ENCODE peak calls at places on chromosomes 5 and 9, in nine cellular contexts. P, O, U, I, G, N, L, A and E are unnamed samples.

GRCh38 chr9:128384801-128385492 is 13.8 kb downstream of the URM1 start:
- DNase-seq in P (peak), O (peak), U (no peak), I (no peak), G (no peak), N (no peak), L (no peak), A (no peak), E (no peak)

GRCh38 chr5:80755634-80756033 is 100.9 kb upstream of the DHFR start:
- DNase-seq in P (no peak), O (no peak), U (no peak), I (no peak), G (no peak), N (no peak), L (no peak), A (no peak), E (peak)

GRCh38 chr9:112856843-112857242 is 33.8 kb downstream of the SLC46A2 start:
- DNase-seq in P (no peak), O (no peak), U (no peak), I (no peak), G (no peak), N (no peak), L (no peak), A (no peak), E (no peak)

GRCh38 chr9:93346240-93347112 is 105.0 kb upstream of the FAM120A start:
- DNase-seq in P (no peak), O (peak), U (peak), I (no peak), G (no peak), N (peak), L (no peak), A (peak), E (no peak)

GRCh38 chr5:126651013-126651577 is 50.3 kb downstream of the PHAX start:
- DNase-seq in P (no peak), O (no peak), U (no peak), I (no peak), G (no peak), N (no peak), L (no peak), A (no peak), E (no peak)

GRCh38 chr9:135047521-135047920 is 39.9 kb upstream of the OLFM1 start:
- DNase-seq in P (no peak), O (no peak), U (no peak), I (no peak), G (no peak), N (no peak), L (no peak), A (no peak), E (no peak)

GRCh38 chr5:52757991-52758390 is 29.7 kb upstream of the ITGA1 start:
- DNase-seq in P (no peak), O (no peak), U (no peak), I (no peak), G (no peak), N (no peak), L (no peak), A (no peak), E (no peak)

GRCh38 chr5:40834391-40834848 is 602 bp downstream of the RPL37 start:
- DNase-seq in P (no peak), O (peak), U (peak), I (peak), G (peak), N (peak), L (no peak), A (no peak), E (no peak)

GRCh38 chr5:135486131-135486530 is 34.0 kb upstream of the TIFAB start:
- DNase-seq in P (no peak), O (no peak), U (no peak), I (no peak), G (no peak), N (no peak), L (no peak), A (no peak), E (no peak)

GRCh38 chr5:137310051-137310730 is 188.9 kb downstream of the SPOCK1 start:
- DNase-seq in P (no peak), O (peak), U (peak), I (peak), G (no peak), N (peak), L (no peak), A (no peak), E (no peak)

GRCh38 chr5:157271740-157272271 is 5.9 kb downstream of the CYFIP2 start:
- DNase-seq in P (no peak), O (no peak), U (no peak), I (no peak), G (peak), N (no peak), L (no peak), A (peak), E (peak)

GRCh38 chr9:123685489-123686083 is 244.3 kb downstream of the DENND1A start:
- DNase-seq in P (no peak), O (no peak), U (no peak), I (no peak), G (no peak), N (no peak), L (no peak), A (no peak), E (no peak)

GRCh38 chr9:125749287-125749935 is 2.2 kb downstream of the PBX3 start:
- DNase-seq in P (no peak), O (no peak), U (no peak), I (peak), G (no peak), N (no peak), L (no peak), A (no peak), E (no peak)

GRCh38 chr9:71036501-71036900 is 84.9 kb downstream of the TRPM3 start:
- DNase-seq in P (no peak), O (no peak), U (peak), I (peak), G (no peak), N (peak), L (no peak), A (no peak), E (no peak)

GRCh38 chr9:137638680-137639079 is 19.9 kb downstream of the EHMT1 start:
- DNase-seq in P (no peak), O (no peak), U (no peak), I (no peak), G (no peak), N (no peak), L (no peak), A (no peak), E (no peak)

GRCh38 chr5:57735754-57736153 is 253.1 kb upstream of the ACTBL2 start:
- DNase-seq in P (no peak), O (no peak), U (peak), I (peak), G (no peak), N (peak), L (no peak), A (no peak), E (no peak)

DNA sequence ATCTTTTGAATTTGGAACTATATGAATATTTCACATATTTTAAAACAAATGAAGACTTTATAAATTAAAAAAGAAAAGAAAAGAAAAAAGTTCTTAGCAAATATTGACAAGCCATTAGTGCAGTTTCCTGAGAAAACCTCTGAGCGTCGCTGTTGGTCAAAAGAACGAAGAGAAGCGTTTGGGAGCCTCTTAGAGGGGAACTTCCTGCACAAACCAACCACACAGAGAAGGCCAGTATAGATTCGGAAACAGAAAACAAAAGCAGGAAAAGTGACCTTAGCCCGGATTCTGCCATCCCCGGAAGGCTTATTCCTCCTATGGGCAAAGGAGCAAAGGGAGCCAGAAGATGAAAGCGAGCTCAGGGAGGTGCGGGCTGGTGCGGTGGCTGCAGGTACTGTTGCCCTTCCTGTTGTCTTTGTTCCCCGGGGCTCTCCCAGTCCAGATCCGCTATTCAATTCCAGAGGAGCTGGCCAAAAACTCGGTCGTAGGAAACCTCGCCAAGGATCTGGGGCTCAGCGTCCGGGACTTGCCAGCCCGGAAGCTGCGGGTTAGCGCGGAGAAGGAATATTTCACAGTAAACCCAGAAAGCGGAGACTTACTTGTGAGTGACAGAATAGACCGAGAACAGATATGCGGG is at the start of gene PCDHGB2:
- DNase-seq in P (no peak), O (peak), U (peak), I (peak), G (no peak), N (peak), L (no peak), A (no peak), E (no peak)
- H3K4me3 ChIP-seq in P (no peak), O (no peak), U (no peak), I (peak), G (peak), N (peak), L (peak), A (no peak), E (peak)

GRCh38 chr9:104586496-104587180 is 12.6 kb downstream of the OR13C5 start:
- DNase-seq in P (no peak), O (no peak), U (peak), I (peak), G (no peak), N (peak), L (no peak), A (no peak), E (no peak)
- H3K4me3 ChIP-seq in P (no peak), O (no peak), U (no peak), I (no peak), G (no peak), N (no peak), L (no peak), A (no peak), E (no peak)

GRCh38 chr5:82570-82969 is 9.4 kb upstream of the PLEKHG4B start:
- DNase-seq in P (no peak), O (peak), U (no peak), I (no peak), G (no peak), N (peak), L (no peak), A (no peak), E (no peak)
- H3K4me3 ChIP-seq in P (no peak), O (no peak), U (no peak), I (no peak), G (no peak), N (no peak), L (no peak), A (no peak), E (no peak)

GRCh38 chr5:36655171-36655570 is 48.8 kb downstream of the SLC1A3 start:
- DNase-seq in P (no peak), O (no peak), U (no peak), I (no peak), G (no peak), N (peak), L (no peak), A (no peak), E (no peak)
- H3K4me3 ChIP-seq in P (no peak), O (no peak), U (no peak), I (no peak), G (no peak), N (no peak), L (no peak), A (no peak), E (no peak)

GRCh38 chr5:17696625-17697024 is 62.4 kb downstream of the TAF11L14 start:
- DNase-seq in P (no peak), O (no peak), U (no peak), I (no peak), G (no peak), N (no peak), L (no peak), A (no peak), E (no peak)
- H3K4me3 ChIP-seq in P (no peak), O (no peak), U (no peak), I (no peak), G (no peak), N (no peak), L (no peak), A (no peak), E (no peak)

DNA sequence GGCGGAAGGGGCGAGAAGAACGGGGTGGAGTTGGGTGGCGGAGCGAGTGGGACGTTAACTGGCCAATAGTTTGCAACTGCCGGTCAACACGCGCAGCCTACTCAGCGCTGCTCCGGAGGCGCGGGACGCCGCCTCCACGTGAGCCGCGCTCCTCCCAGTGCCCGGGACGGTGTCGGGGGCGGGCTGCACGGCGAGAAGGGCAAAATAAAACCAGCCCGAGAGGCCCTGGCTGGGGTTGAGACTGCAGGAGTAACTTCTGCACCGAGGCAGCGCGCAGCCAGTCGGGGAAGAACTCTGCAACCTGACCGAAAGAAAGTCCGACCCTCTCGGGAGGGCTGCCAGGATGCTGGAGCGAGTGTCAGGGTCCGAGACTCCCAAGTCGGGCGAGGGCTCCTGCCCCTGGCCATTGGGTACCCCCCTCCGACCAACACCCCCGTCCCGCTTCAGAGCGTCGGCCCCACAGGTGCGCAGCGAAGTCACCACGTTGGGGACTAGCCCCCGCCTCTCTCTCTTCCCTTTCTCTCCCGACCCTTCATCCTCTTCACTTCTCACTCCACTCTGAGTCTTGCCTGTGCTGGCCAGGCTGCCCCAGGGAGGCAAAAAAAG is 25.1 kb upstream of the ELAVL2 start:
- DNase-seq in P (peak), O (peak), U (no peak), I (no peak), G (no peak), N (no peak), L (no peak), A (peak), E (no peak)
- H3K4me3 ChIP-seq in P (peak), O (peak), U (peak), I (peak), G (no peak), N (no peak), L (peak), A (peak), E (no peak)

GRCh38 chr9:91817106-91817492 is 132.9 kb downstream of the ROR2 start:
- DNase-seq in P (no peak), O (no peak), U (no peak), I (no peak), G (no peak), N (peak), L (no peak), A (no peak), E (no peak)

GRCh38 chr9:91818647-91819403 is 131.2 kb downstream of the ROR2 start:
- DNase-seq in P (no peak), O (no peak), U (no peak), I (no peak), G (no peak), N (no peak), L (no peak), A (no peak), E (no peak)

GRCh38 chr9:91816356-91816755 is 133.7 kb downstream of the ROR2 start:
- DNase-seq in P (no peak), O (no peak), U (no peak), I (no peak), G (no peak), N (no peak), L (no peak), A (no peak), E (no peak)

GRCh38 chr9:91818226-91818587 is 131.8 kb downstream of the ROR2 start:
- DNase-seq in P (no peak), O (no peak), U (no peak), I (no peak), G (no peak), N (no peak), L (no peak), A (no peak), E (no peak)

GRCh38 chr9:91817493-91818225 is 132.4 kb downstream of the ROR2 start:
- DNase-seq in P (peak), O (peak), U (peak), I (peak), G (no peak), N (peak), L (no peak), A (no peak), E (no peak)
- H3K4me3 ChIP-seq in P (no peak), O (no peak), U (no peak), I (peak), G (no peak), N (peak), L (no peak), A (no peak), E (no peak)

GRCh38 chr5:159005062-159005461 is 94.7 kb downstream of the EBF1 start:
- DNase-seq in P (no peak), O (no peak), U (no peak), I (no peak), G (no peak), N (no peak), L (no peak), A (no peak), E (no peak)

GRCh38 chr5:159010611-159011497 is 88.9 kb downstream of the EBF1 start:
- DNase-seq in P (no peak), O (peak), U (peak), I (peak), G (no peak), N (peak), L (no peak), A (no peak), E (peak)
- H3K4me3 ChIP-seq in P (no peak), O (no peak), U (no peak), I (peak), G (no peak), N (peak), L (peak), A (peak), E (peak)